ENCODE peak calls at places on chromosome 18, in five cellular contexts. N, B, Q, S and U are unnamed samples.

GRCh38 chr18:10660485-10660884 is 134.7 kb downstream of the NAPG start:
- DNase-seq in N (no peak), B (no peak), S (peak), Q (no peak), U (no peak)

GRCh38 chr18:31454066-31454708 is 6.6 kb downstream of the DSG3 start:
- DNase-seq in B (no peak), S (peak), Q (no peak), N (no peak), U (no peak)

GRCh38 chr18:55150001-55150400 is 190.7 kb upstream of the CCDC68 start:
- DNase-seq in S (no peak), Q (no peak), B (no peak), N (no peak), U (no peak)

GRCh38 chr18:10271481-10271880 is 183.0 kb upstream of the APCDD1 start:
- DNase-seq in S (no peak), B (no peak), Q (no peak), N (no peak), U (no peak)

GRCh38 chr18:64134044-64134757 is 14.7 kb downstream of the LINC00305 start:
- DNase-seq in B (no peak), Q (no peak), S (peak), N (no peak), U (no peak)

GRCh38 chr18:74476154-74476553 is 19.0 kb upstream of the DIPK1C start:
- DNase-seq in B (no peak), N (no peak), S (no peak), Q (no peak), U (no peak)

GRCh38 chr18:48783616-48784520 is 166.9 kb downstream of the SMAD7 start:
- DNase-seq in N (no peak), B (no peak), Q (no peak), S (no peak), U (no peak)

GRCh38 chr18:76978616-76979015 is 154.0 kb downstream of the MBP start:
- DNase-seq in S (no peak), B (no peak), N (no peak), Q (peak), U (no peak)

GRCh38 chr18:76572517-76573247 is 77.6 kb upstream of the ZNF516 start:
- DNase-seq in S (no peak), Q (no peak), B (no peak), N (no peak), U (no peak)

GRCh38 chr18:58015045-58015444 is 29.0 kb upstream of the NEDD4L start:
- DNase-seq in B (no peak), N (no peak), Q (peak), S (no peak), U (no peak)

GRCh38 chr18:11398625-11399024 is 210.8 kb upstream of the SLC35G4 start:
- DNase-seq in B (no peak), N (no peak), S (no peak), Q (no peak), U (no peak)